ENCODE peak calls at places on chromosome 3, in eight cellular contexts. W is stomach, Y is colonic mucosa, M is cardiac fibroblast, C is astrocyte, A is GM12865, G is psoas muscle, U is AG04450. D is an unnamed sample.

GRCh38 chr3:119653871-119654270 is 6.5 kb downstream of the POPDC2 start:
- DNase-seq in W (no peak), Y (no peak), M (no peak), C (no peak), A (no peak), G (no peak), U (no peak), D (no peak)

GRCh38 chr3:4852780-4853748 is 126.2 kb upstream of the BHLHE40 start:
- DNase-seq in W (no peak), Y (no peak), M (peak), C (peak), A (no peak), G (no peak), U (no peak), D (no peak)

GRCh38 chr3:108546249-108546648 is 35.9 kb upstream of the MYH15 start:
- DNase-seq in W (no peak), Y (no peak), M (peak), C (peak), A (no peak), G (no peak), U (no peak), D (peak)

GRCh38 chr3:143483214-143483613 is 363.6 kb downstream of the CHST2 start:
- DNase-seq in W (no peak), Y (no peak), M (peak), C (no peak), A (peak), G (no peak), U (no peak), D (no peak)

GRCh38 chr3:48466386-48467109 is 20.0 kb downstream of the ATRIP start:
- DNase-seq in W (peak), Y (no peak), M (peak), C (no peak), A (peak), G (peak), U (no peak), D (no peak)

GRCh38 chr3:188554404-188554803 is 400.4 kb downstream of the LPP start:
- DNase-seq in W (no peak), Y (no peak), M (peak), C (peak), A (no peak), G (peak), U (peak), D (peak)

GRCh38 chr3:129708328-129708861 is 101.9 kb upstream of the PLXND1 start:
- DNase-seq in W (no peak), Y (no peak), M (no peak), C (no peak), A (no peak), G (no peak), U (no peak), D (peak)

GRCh38 chr3:107710851-107711250 is 188.1 kb downstream of the BBX start:
- DNase-seq in W (no peak), Y (no peak), M (peak), C (peak), A (no peak), G (peak), U (no peak), D (no peak)

GRCh38 chr3:131549340-131549739 is 46.6 kb upstream of the MRPL3 start:
- DNase-seq in W (no peak), Y (no peak), M (peak), C (no peak), A (peak), G (no peak), U (no peak), D (no peak)
- TF ChIP-seq CTCF in W (no peak), Y (no peak), M (peak), C (peak), A (peak), G (no peak), U (peak), D (peak)

GRCh38 chr3:98846101-98846500 is 55.4 kb downstream of the DCBLD2 start:
- DNase-seq in W (no peak), Y (no peak), M (no peak), C (peak), A (no peak), G (no peak), U (no peak), D (peak)
- TF ChIP-seq CTCF in W (no peak), Y (no peak), M (no peak), C (no peak), A (no peak), G (no peak), U (no peak), D (no peak)

GRCh38 chr3:192090586-192090985 is 629.6 kb downstream of the PYDC2 start:
- DNase-seq in W (no peak), Y (no peak), M (no peak), C (no peak), A (peak), G (no peak), U (no peak), D (no peak)

GRCh38 chr3:192091831-192092230 is 630.9 kb downstream of the PYDC2 start:
- DNase-seq in W (no peak), Y (no peak), M (peak), C (peak), A (no peak), G (no peak), U (no peak), D (no peak)

DNA sequence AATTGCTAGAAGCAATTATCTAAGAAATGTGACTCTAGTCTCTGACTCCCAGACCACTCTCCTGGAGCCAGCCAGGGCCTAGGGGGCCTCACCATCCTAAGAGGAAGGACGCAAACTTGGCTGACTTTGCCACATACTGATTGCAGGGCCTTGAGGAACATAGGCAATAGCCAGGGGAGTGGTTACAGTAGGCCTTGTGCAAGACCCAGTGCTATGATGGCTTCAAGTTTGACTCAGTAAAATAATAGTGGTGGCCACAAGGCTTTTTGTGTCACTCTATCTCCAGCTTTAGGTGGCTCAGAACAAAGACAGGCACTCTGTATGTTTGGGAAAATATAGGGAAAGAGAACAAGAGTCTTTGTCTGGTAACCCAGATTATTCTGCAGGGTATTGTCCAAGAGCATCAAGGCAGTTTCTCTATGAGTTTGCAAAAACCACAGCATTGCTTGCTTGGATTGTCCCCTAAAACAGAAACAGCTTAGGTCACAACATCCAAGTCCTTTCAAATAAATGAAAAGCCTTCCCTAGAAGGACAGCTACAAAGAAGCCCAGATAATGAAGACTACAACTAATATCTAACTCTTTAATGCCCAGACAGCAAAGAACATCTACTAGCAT is 631.5 kb downstream of the PYDC2 start:
- DNase-seq in W (no peak), Y (no peak), M (peak), C (no peak), A (peak), G (no peak), U (no peak), D (no peak)
- TF ChIP-seq CTCF in W (no peak), Y (no peak), M (no peak), C (no peak), A (no peak), G (no peak), U (no peak), D (no peak)

GRCh38 chr3:138437281-138437680 is 2.9 kb downstream of the ESYT3 start:
- DNase-seq in W (no peak), Y (no peak), M (no peak), C (no peak), A (no peak), G (no peak), U (no peak), D (no peak)
- TF ChIP-seq CTCF in W (no peak), Y (no peak), M (no peak), C (no peak), A (no peak), G (no peak), U (no peak), D (no peak)

GRCh38 chr3:53199834-53200233 is 38.8 kb downstream of the PRKCD start:
- DNase-seq in W (no peak), Y (no peak), M (no peak), C (no peak), A (no peak), G (no peak), U (no peak), D (no peak)
- TF ChIP-seq CTCF in W (no peak), Y (no peak), M (no peak), C (no peak), A (no peak), G (no peak), U (no peak), D (no peak)

DNA sequence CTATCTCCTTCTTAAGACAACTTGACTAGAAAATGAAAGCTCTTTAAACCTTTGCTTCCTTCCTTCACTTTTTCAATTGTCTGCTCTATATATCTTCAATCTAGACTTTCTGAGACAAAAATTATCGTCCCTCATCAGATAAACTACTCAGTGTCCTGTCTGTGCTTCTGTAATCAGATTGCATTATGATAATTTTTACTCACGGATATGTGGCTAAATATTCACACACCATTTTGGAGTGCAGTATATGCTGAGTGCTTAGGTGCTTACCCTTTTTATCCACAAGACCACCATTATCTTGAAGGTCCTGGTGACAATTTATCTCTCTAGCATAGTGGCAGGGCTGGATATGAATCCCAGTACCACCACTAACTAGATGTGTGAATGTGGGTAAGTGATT is 1012.3 kb downstream of the TUSC7 start:
- DNase-seq in W (no peak), Y (no peak), M (no peak), C (no peak), A (no peak), G (no peak), U (no peak), D (no peak)
- TF ChIP-seq CTCF in W (no peak), Y (no peak), M (no peak), C (no peak), A (no peak), G (no peak), U (no peak), D (no peak)

GRCh38 chr3:184741798-184742675 is 30.2 kb upstream of the MAGEF1 start:
- DNase-seq in W (peak), Y (no peak), M (no peak), C (no peak), A (no peak), G (no peak), U (no peak), D (no peak)
- TF ChIP-seq CTCF in W (no peak), Y (no peak), M (no peak), C (no peak), A (no peak), G (no peak), U (peak), D (no peak)